ENCODE peak calls at places on chromosome 2, in six cellular contexts. S is naive thymus-derived CD4-positive, alpha-beta T cell; T is heart left ventricle; W is PC-9; Z is K562; V is endothelial cell of umbilical vein. F is an unnamed sample.
A peak's percentile ranks its signal among the peaks of the same experiment; 100 is the strongest.

GRCh38 chr2:216862628-216863027 is 2.8 kb upstream of the TNP1 start:
- DNase-seq in S (no peak), T (no peak), W (no peak), Z (no peak), V (no peak), F (no peak)

GRCh38 chr2:173109253-173110188 is 33.9 kb downstream of the MAP3K20 start:
- DNase-seq in S (no peak), T (no peak), W (peak; percentile 44), Z (no peak), V (no peak), F (peak; percentile 72)

GRCh38 chr2:73091696-73092095 is 20.2 kb upstream of the SFXN5 start:
- DNase-seq in S (no peak), T (no peak), W (no peak), Z (no peak), V (no peak), F (no peak)

GRCh38 chr2:211899871-211900482 is 638.6 kb downstream of the ERBB4 start:
- DNase-seq in S (no peak), T (no peak), W (no peak), Z (no peak), V (peak; percentile 9), F (no peak)

GRCh38 chr2:14420851-14421250 is 211.7 kb upstream of the LRATD1 start:
- DNase-seq in S (no peak), T (no peak), W (no peak), Z (no peak), V (no peak), F (no peak)

GRCh38 chr2:69372767-69373166 is 14.3 kb downstream of the GFPT1 start:
- DNase-seq in S (no peak), T (no peak), W (no peak), Z (no peak), V (no peak), F (no peak)

GRCh38 chr2:227033471-227034148 is 130.4 kb downstream of the COL4A4 start:
- DNase-seq in S (no peak), T (no peak), W (peak; percentile 11), Z (peak; percentile 35), V (no peak), F (peak; percentile 13)

GRCh38 chr2:75224636-75225094 is 25.3 kb upstream of the TACR1 start:
- DNase-seq in S (no peak), T (no peak), W (no peak), Z (no peak), V (no peak), F (no peak)

GRCh38 chr2:86512034-86512433 is 51.2 kb downstream of the CHMP3 start:
- DNase-seq in S (no peak), T (no peak), W (no peak), Z (no peak), V (no peak), F (no peak)

GRCh38 chr2:26639685-26640240 is 1.4 kb downstream of the CIB4 start:
- DNase-seq in S (no peak), T (no peak), W (no peak), Z (no peak), V (no peak), F (no peak)

GRCh38 chr2:19377717-19378116 is 19.3 kb upstream of the OSR1 start:
- DNase-seq in S (no peak), T (no peak), W (no peak), Z (no peak), V (no peak), F (no peak)

GRCh38 chr2:223041527-223042109 is 10.4 kb upstream of the KCNE4 start:
- DNase-seq in S (no peak), T (peak; percentile 84), W (peak; percentile 92), Z (peak; percentile 65), V (peak; percentile 92), F (peak; percentile 30)

GRCh38 chr2:61536723-61537581 is 1.2 kb downstream of the XPO1 start:
- DNase-seq in S (peak; percentile 90), T (peak; percentile 76), W (peak; percentile 81), Z (peak; percentile 41), V (no peak), F (peak; percentile 74)

GRCh38 chr2:45002661-45003210 is 6.5 kb downstream of the SIX2 start:
- DNase-seq in S (no peak), T (no peak), W (no peak), Z (no peak), V (no peak), F (no peak)

GRCh38 chr2:233240897-233241296 is 10.6 kb upstream of the ATG16L1 start:
- DNase-seq in S (no peak), T (no peak), W (no peak), Z (no peak), V (no peak), F (no peak)

GRCh38 chr2:60710707-60711106 is 45.4 kb upstream of the PAPOLG start:
- DNase-seq in S (no peak), T (peak; percentile 32), W (no peak), Z (no peak), V (peak; percentile 26), F (no peak)

GRCh38 chr2:50347355-50348044 is 684.4 kb downstream of the NRXN1 start:
- DNase-seq in S (no peak), T (no peak), W (no peak), Z (no peak), V (no peak), F (no peak)

GRCh38 chr2:18262601-18263000 is 297.9 kb downstream of the RDH14 start:
- DNase-seq in S (no peak), T (no peak), W (no peak), Z (no peak), V (no peak), F (no peak)

GRCh38 chr2:205188516-205189138 is 493.7 kb upstream of the NRP2 start:
- DNase-seq in S (no peak), T (peak; percentile 65), W (no peak), Z (no peak), V (no peak), F (no peak)

GRCh38 chr2:218223046-218223445 is 6.1 kb downstream of the ARPC2 start:
- DNase-seq in S (no peak), T (no peak), W (no peak), Z (no peak), V (peak; percentile 55), F (no peak)

GRCh38 chr2:10289891-10290290 is 12.8 kb upstream of the HPCAL1 start:
- DNase-seq in S (no peak), T (no peak), W (peak; percentile 82), Z (no peak), V (no peak), F (peak; percentile 87)

GRCh38 chr2:150385211-150385610 is 102.3 kb downstream of the RND3 start:
- DNase-seq in S (no peak), T (no peak), W (no peak), Z (no peak), V (no peak), F (no peak)

GRCh38 chr2:30382995-30383394 is 64.1 kb upstream of the LCLAT1 start:
- DNase-seq in S (no peak), T (no peak), W (no peak), Z (no peak), V (no peak), F (no peak)

GRCh38 chr2:30765226-30765625 is 42.0 kb downstream of the CAPN13 start:
- DNase-seq in S (no peak), T (no peak), W (no peak), Z (no peak), V (no peak), F (no peak)

GRCh38 chr2:235968616-235969324 is 199.4 kb downstream of the GBX2 start:
- DNase-seq in S (no peak), T (peak; percentile 64), W (no peak), Z (no peak), V (no peak), F (no peak)

GRCh38 chr2:134226561-134226960 is 27.3 kb upstream of the MGAT5 start:
- DNase-seq in S (no peak), T (no peak), W (no peak), Z (no peak), V (no peak), F (no peak)

GRCh38 chr2:134227666-134228065 is 26.2 kb upstream of the MGAT5 start:
- DNase-seq in S (no peak), T (no peak), W (no peak), Z (no peak), V (no peak), F (no peak)

GRCh38 chr2:134224005-134224404 is 29.9 kb upstream of the MGAT5 start:
- DNase-seq in S (no peak), T (no peak), W (no peak), Z (no peak), V (no peak), F (no peak)

GRCh38 chr2:134225173-134225572 is 28.7 kb upstream of the MGAT5 start:
- DNase-seq in S (no peak), T (no peak), W (no peak), Z (no peak), V (no peak), F (no peak)

GRCh38 chr2:134225841-134226240 is 28.0 kb upstream of the MGAT5 start:
- DNase-seq in S (no peak), T (no peak), W (no peak), Z (no peak), V (no peak), F (no peak)
- H3K9me3 ChIP-seq in S (peaks cover 7% of the 10 kb centered on the region), T (peaks cover 10% of the 10 kb centered on the region), W (no peaks in the 10 kb centered on the region), Z (peaks cover 3% of the 10 kb centered on the region), V (no peaks in the 10 kb centered on the region), F (no peaks in the 10 kb centered on the region)

GRCh38 chr2:123512547-123512946 is 512.5 kb upstream of the CNTNAP5 start:
- DNase-seq in S (no peak), T (no peak), W (no peak), Z (no peak), V (no peak), F (no peak)
- H3K9me3 ChIP-seq in S (no peaks in the 10 kb centered on the region), T (no peaks in the 10 kb centered on the region), W (no peaks in the 10 kb centered on the region), Z (no peaks in the 10 kb centered on the region), V (peaks cover 6% of the 10 kb centered on the region), F (no peaks in the 10 kb centered on the region)

GRCh38 chr2:80969900-80970299 is 665.3 kb upstream of the LRRTM1 start:
- DNase-seq in S (no peak), T (no peak), W (no peak), Z (no peak), V (no peak), F (no peak)
- H3K9me3 ChIP-seq in S (peaks cover 22% of the 10 kb centered on the region), T (peaks cover 55% of the 10 kb centered on the region), W (no peaks in the 10 kb centered on the region), Z (no peaks in the 10 kb centered on the region), V (peaks cover 2% of the 10 kb centered on the region), F (no peaks in the 10 kb centered on the region)

GRCh38 chr2:240618776-240619175 is 6.5 kb upstream of the GPR35 start:
- DNase-seq in S (peak; percentile 5), T (peak; percentile 10), W (no peak), Z (no peak), V (no peak), F (no peak)
- H3K9me3 ChIP-seq in S (no peaks in the 10 kb centered on the region), T (peaks cover 13% of the 10 kb centered on the region), W (peaks cover 16% of the 10 kb centered on the region), Z (no peaks in the 10 kb centered on the region), V (no peaks in the 10 kb centered on the region), F (peaks cover 9% of the 10 kb centered on the region)

GRCh38 chr2:2763351-2763997 is 432.4 kb upstream of the MYT1L start:
- DNase-seq in S (no peak), T (no peak), W (no peak), Z (no peak), V (no peak), F (no peak)

GRCh38 chr2:2765176-2765800 is 434.2 kb upstream of the MYT1L start:
- DNase-seq in S (no peak), T (no peak), W (no peak), Z (no peak), V (no peak), F (no peak)

GRCh38 chr2:2763998-2764355 is 432.9 kb upstream of the MYT1L start:
- DNase-seq in S (no peak), T (no peak), W (no peak), Z (no peak), V (no peak), F (no peak)

GRCh38 chr2:2765839-2766495 is 434.9 kb upstream of the MYT1L start:
- DNase-seq in S (no peak), T (no peak), W (no peak), Z (no peak), V (no peak), F (no peak)

GRCh38 chr2:2764739-2765138 is 433.7 kb upstream of the MYT1L start:
- DNase-seq in S (no peak), T (no peak), W (no peak), Z (no peak), V (no peak), F (no peak)
- H3K9me3 ChIP-seq in S (no peaks in the 10 kb centered on the region), T (peaks cover 16% of the 10 kb centered on the region), W (no peaks in the 10 kb centered on the region), Z (no peaks in the 10 kb centered on the region), V (peaks cover 7% of the 10 kb centered on the region), F (no peaks in the 10 kb centered on the region)